ENCODE peak calls at places on chromosomes 3 and 15, in five cellular contexts. One of them, this sample, is unnamed.

GRCh38 chr3:136249091-136249490 is 1.0 kb upstream of the PCCB start:
- DNase-seq in GM12864: no peak
- DNase-seq in CD4-positive, alpha-beta T cell: no peak
- DNase-seq in RWPE2: no peak
- DNase-seq in uterus: no peak
- DNase-seq in this sample: no peak

GRCh38 chr15:31485911-31486461 is 159.4 kb downstream of the KLF13 start:
- DNase-seq in GM12864: no peak
- DNase-seq in CD4-positive, alpha-beta T cell: no peak
- DNase-seq in RWPE2: peak
- DNase-seq in uterus: no peak
- DNase-seq in this sample: no peak

GRCh38 chr3:9280477-9281219 is 31.2 kb upstream of the SRGAP3 start:
- DNase-seq in GM12864: no peak
- DNase-seq in CD4-positive, alpha-beta T cell: no peak
- DNase-seq in RWPE2: no peak
- DNase-seq in uterus: no peak
- DNase-seq in this sample: no peak

GRCh38 chr15:82647835-82648256 is 683 bp upstream of the CPEB1 start:
- DNase-seq in GM12864: no peak
- DNase-seq in CD4-positive, alpha-beta T cell: peak
- DNase-seq in RWPE2: no peak
- DNase-seq in uterus: peak
- DNase-seq in this sample: no peak

GRCh38 chr3:189392969-189393368 is 221.2 kb downstream of the TPRG1 start:
- DNase-seq in GM12864: no peak
- DNase-seq in CD4-positive, alpha-beta T cell: no peak
- DNase-seq in RWPE2: peak
- DNase-seq in uterus: no peak
- DNase-seq in this sample: no peak

GRCh38 chr3:71397046-71397445 is 186.5 kb downstream of the FOXP1 start:
- DNase-seq in GM12864: no peak
- DNase-seq in CD4-positive, alpha-beta T cell: no peak
- DNase-seq in RWPE2: no peak
- DNase-seq in uterus: no peak
- DNase-seq in this sample: no peak

GRCh38 chr3:20136231-20136630 is 49.8 kb downstream of the SGO1 start:
- DNase-seq in GM12864: no peak
- DNase-seq in CD4-positive, alpha-beta T cell: no peak
- DNase-seq in RWPE2: no peak
- DNase-seq in uterus: no peak
- DNase-seq in this sample: no peak

GRCh38 chr15:39746176-39746575 is 36.5 kb downstream of the FSIP1 start:
- DNase-seq in GM12864: no peak
- DNase-seq in CD4-positive, alpha-beta T cell: no peak
- DNase-seq in RWPE2: no peak
- DNase-seq in uterus: no peak
- DNase-seq in this sample: no peak

GRCh38 chr3:76203578-76203977 is 418.2 kb upstream of the ZNF717 start:
- DNase-seq in GM12864: no peak
- DNase-seq in CD4-positive, alpha-beta T cell: no peak
- DNase-seq in RWPE2: no peak
- DNase-seq in uterus: no peak
- DNase-seq in this sample: no peak

GRCh38 chr3:46978381-46978780 is 1.1 kb upstream of the NBEAL2 start:
- DNase-seq in GM12864: no peak
- DNase-seq in CD4-positive, alpha-beta T cell: no peak
- DNase-seq in RWPE2: no peak
- DNase-seq in uterus: no peak
- DNase-seq in this sample: no peak

GRCh38 chr3:107421170-107421792 is 44.0 kb downstream of the CCDC54 start:
- DNase-seq in GM12864: peak
- DNase-seq in CD4-positive, alpha-beta T cell: no peak
- DNase-seq in RWPE2: no peak
- DNase-seq in uterus: no peak
- DNase-seq in this sample: no peak

GRCh38 chr15:34889486-34889885 is 80.1 kb downstream of the AQR start:
- DNase-seq in GM12864: no peak
- DNase-seq in CD4-positive, alpha-beta T cell: no peak
- DNase-seq in RWPE2: no peak
- DNase-seq in uterus: no peak
- DNase-seq in this sample: no peak

GRCh38 chr15:62958528-62958927 is 84.0 kb upstream of the TPM1 start:
- DNase-seq in GM12864: no peak
- DNase-seq in CD4-positive, alpha-beta T cell: no peak
- DNase-seq in RWPE2: no peak
- DNase-seq in uterus: no peak
- DNase-seq in this sample: no peak

GRCh38 chr3:53970656-53971055 is 79.0 kb upstream of the SELENOK start:
- DNase-seq in GM12864: no peak
- DNase-seq in CD4-positive, alpha-beta T cell: no peak
- DNase-seq in RWPE2: no peak
- DNase-seq in uterus: no peak
- DNase-seq in this sample: no peak

GRCh38 chr3:180871901-180872300 is 40.6 kb upstream of the FXR1 start:
- DNase-seq in GM12864: no peak
- DNase-seq in CD4-positive, alpha-beta T cell: no peak
- DNase-seq in RWPE2: no peak
- DNase-seq in uterus: no peak
- DNase-seq in this sample: peak

GRCh38 chr3:122392868-122393844 is 9.2 kb downstream of the FAM162A start:
- DNase-seq in GM12864: no peak
- DNase-seq in CD4-positive, alpha-beta T cell: no peak
- DNase-seq in RWPE2: no peak
- DNase-seq in uterus: no peak
- DNase-seq in this sample: no peak

GRCh38 chr3:188220097-188220788 is 66.3 kb downstream of the LPP start:
- DNase-seq in GM12864: no peak
- DNase-seq in CD4-positive, alpha-beta T cell: no peak
- DNase-seq in RWPE2: no peak
- DNase-seq in uterus: no peak
- DNase-seq in this sample: no peak

GRCh38 chr3:128226794-128227399 is 73.6 kb downstream of the EEFSEC start:
- DNase-seq in GM12864: no peak
- DNase-seq in CD4-positive, alpha-beta T cell: peak
- DNase-seq in RWPE2: no peak
- DNase-seq in uterus: no peak
- DNase-seq in this sample: no peak
- TF ChIP-seq CTCF in GM12864: peak
- TF ChIP-seq CTCF in CD4-positive, alpha-beta T cell: peak
- TF ChIP-seq CTCF in RWPE2: peak
- TF ChIP-seq CTCF in uterus: peak
- TF ChIP-seq CTCF in this sample: peak

GRCh38 chr15:96893159-96893906 is 562.8 kb downstream of the NR2F2 start:
- DNase-seq in GM12864: no peak
- DNase-seq in CD4-positive, alpha-beta T cell: no peak
- DNase-seq in RWPE2: no peak
- DNase-seq in uterus: no peak
- DNase-seq in this sample: no peak
- TF ChIP-seq CTCF in GM12864: no peak
- TF ChIP-seq CTCF in CD4-positive, alpha-beta T cell: no peak
- TF ChIP-seq CTCF in RWPE2: peak
- TF ChIP-seq CTCF in uterus: peak
- TF ChIP-seq CTCF in this sample: no peak

GRCh38 chr15:79168922-79169322 is 78.3 kb upstream of the RASGRF1 start:
- DNase-seq in GM12864: no peak
- DNase-seq in CD4-positive, alpha-beta T cell: no peak
- DNase-seq in RWPE2: peak
- DNase-seq in uterus: no peak
- DNase-seq in this sample: no peak

GRCh38 chr15:79164043-79164442 is 73.5 kb upstream of the RASGRF1 start:
- DNase-seq in GM12864: no peak
- DNase-seq in CD4-positive, alpha-beta T cell: no peak
- DNase-seq in RWPE2: peak
- DNase-seq in uterus: no peak
- DNase-seq in this sample: no peak

GRCh38 chr15:79164465-79164864 is 73.9 kb upstream of the RASGRF1 start:
- DNase-seq in GM12864: no peak
- DNase-seq in CD4-positive, alpha-beta T cell: no peak
- DNase-seq in RWPE2: no peak
- DNase-seq in uterus: no peak
- DNase-seq in this sample: no peak

GRCh38 chr15:79167776-79168175 is 77.2 kb upstream of the RASGRF1 start:
- DNase-seq in GM12864: no peak
- DNase-seq in CD4-positive, alpha-beta T cell: no peak
- DNase-seq in RWPE2: no peak
- DNase-seq in uterus: no peak
- DNase-seq in this sample: no peak

GRCh38 chr15:79166311-79166955 is 75.9 kb upstream of the RASGRF1 start:
- DNase-seq in GM12864: no peak
- DNase-seq in CD4-positive, alpha-beta T cell: no peak
- DNase-seq in RWPE2: peak
- DNase-seq in uterus: no peak
- DNase-seq in this sample: no peak
- TF ChIP-seq CTCF in GM12864: no peak
- TF ChIP-seq CTCF in CD4-positive, alpha-beta T cell: no peak
- TF ChIP-seq CTCF in RWPE2: no peak
- TF ChIP-seq CTCF in uterus: no peak
- TF ChIP-seq CTCF in this sample: no peak

DNA sequence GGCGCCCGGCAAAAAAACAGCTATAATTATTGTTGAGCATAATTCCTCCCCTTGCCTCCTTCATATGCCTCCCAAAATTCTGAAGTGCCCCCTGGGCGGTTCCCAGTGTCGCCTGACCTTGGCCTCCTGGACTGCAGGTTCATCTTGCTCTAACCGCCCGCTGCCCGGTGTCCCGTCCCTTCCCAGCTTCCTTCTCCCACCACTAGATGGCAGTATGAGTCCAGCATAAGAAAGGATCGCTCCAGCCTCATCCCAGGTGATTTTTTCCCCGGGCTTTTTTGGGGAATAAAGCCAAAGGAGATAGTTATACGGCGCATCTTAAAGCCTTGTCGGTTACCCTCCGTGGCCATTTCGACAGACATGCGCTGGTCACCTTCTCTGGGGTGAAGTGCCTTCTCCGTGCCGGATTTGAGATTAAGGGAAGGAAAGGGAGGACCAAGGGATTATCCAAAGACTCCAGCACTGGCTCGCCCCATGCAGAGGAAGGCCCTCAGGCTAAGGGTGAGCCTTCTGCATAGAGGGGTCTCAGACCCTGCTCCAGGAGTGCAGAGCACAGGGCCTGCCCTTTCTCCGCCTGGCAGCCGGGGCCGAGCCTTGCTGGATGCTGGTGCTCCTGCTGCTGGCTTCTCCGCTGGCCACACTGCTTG is 45.8 kb upstream of the TRA2B start:
- DNase-seq in GM12864: no peak
- DNase-seq in CD4-positive, alpha-beta T cell: peak
- DNase-seq in RWPE2: no peak
- DNase-seq in uterus: peak
- DNase-seq in this sample: peak
- TF ChIP-seq CTCF in GM12864: peak
- TF ChIP-seq CTCF in CD4-positive, alpha-beta T cell: peak
- TF ChIP-seq CTCF in RWPE2: peak
- TF ChIP-seq CTCF in uterus: peak
- TF ChIP-seq CTCF in this sample: peak

DNA sequence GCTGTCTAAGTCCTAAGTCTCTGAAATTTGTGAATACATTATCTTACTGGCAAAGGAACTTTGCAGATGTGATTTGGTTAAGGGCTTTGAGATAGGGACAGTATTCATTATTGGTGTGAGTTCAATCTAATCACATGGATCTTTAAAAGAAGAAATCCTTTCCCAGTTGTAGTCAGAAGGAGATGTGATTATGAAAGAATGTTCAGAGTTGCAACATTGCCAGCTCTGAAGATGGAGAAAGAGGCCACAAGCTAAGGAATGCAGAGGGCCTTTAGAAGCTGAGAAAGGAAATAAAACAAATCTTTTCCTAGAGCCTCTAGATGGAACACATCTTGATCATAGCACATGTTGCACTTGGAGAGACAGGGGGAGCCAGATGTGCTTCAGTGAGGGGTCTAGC is 27.7 kb upstream of the SIAH2 start:
- DNase-seq in GM12864: no peak
- DNase-seq in CD4-positive, alpha-beta T cell: no peak
- DNase-seq in RWPE2: no peak
- DNase-seq in uterus: no peak
- DNase-seq in this sample: no peak
- TF ChIP-seq CTCF in GM12864: no peak
- TF ChIP-seq CTCF in CD4-positive, alpha-beta T cell: no peak
- TF ChIP-seq CTCF in RWPE2: no peak
- TF ChIP-seq CTCF in uterus: no peak
- TF ChIP-seq CTCF in this sample: no peak

DNA sequence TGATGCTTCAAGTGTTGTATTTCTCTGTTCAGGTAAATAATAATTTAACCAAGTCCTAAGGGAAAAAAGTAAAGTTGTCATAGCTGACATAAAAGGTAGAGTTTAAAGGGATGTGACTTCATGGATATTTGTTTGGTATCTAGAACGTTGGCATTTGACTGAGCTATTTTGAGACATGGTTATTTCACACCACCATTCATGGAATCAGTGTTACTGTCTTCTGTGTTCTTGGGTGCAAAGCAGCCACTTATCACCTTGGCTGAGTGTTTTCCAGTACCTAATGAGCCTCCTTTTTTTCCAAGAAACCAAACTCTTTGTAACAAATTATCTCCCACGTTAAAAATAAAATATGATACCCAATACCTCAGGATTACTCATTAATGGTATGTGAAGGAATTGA is 155.8 kb downstream of the GHSR start:
- DNase-seq in GM12864: no peak
- DNase-seq in CD4-positive, alpha-beta T cell: no peak
- DNase-seq in RWPE2: no peak
- DNase-seq in uterus: no peak
- DNase-seq in this sample: no peak
- TF ChIP-seq CTCF in GM12864: no peak
- TF ChIP-seq CTCF in CD4-positive, alpha-beta T cell: no peak
- TF ChIP-seq CTCF in RWPE2: no peak
- TF ChIP-seq CTCF in uterus: no peak
- TF ChIP-seq CTCF in this sample: no peak

GRCh38 chr3:134576831-134577230 is 74.0 kb downstream of the KY start:
- DNase-seq in GM12864: no peak
- DNase-seq in CD4-positive, alpha-beta T cell: no peak
- DNase-seq in RWPE2: no peak
- DNase-seq in uterus: no peak
- DNase-seq in this sample: no peak
- TF ChIP-seq CTCF in GM12864: no peak
- TF ChIP-seq CTCF in CD4-positive, alpha-beta T cell: no peak
- TF ChIP-seq CTCF in RWPE2: no peak
- TF ChIP-seq CTCF in uterus: no peak
- TF ChIP-seq CTCF in this sample: no peak

DNA sequence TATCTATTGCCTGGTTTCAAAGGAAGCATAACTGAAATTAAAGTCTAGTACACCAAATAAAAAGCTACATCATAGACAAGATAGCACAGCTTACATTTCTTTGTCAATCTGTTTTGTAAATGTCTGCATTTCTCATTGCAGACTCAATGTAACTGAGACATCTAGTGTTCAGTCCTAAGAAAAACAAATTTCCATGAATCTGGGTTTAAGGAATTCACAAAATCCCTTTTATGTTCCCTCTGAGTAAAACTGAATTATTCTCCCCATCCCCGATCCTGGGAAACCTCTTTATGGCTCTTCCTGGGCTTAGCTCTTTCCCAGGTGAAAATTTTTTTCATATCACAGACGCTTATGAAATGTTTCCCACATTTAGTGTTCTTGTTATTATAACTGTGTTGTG is 21.6 kb upstream of the RASA2 start:
- DNase-seq in GM12864: no peak
- DNase-seq in CD4-positive, alpha-beta T cell: no peak
- DNase-seq in RWPE2: no peak
- DNase-seq in uterus: no peak
- DNase-seq in this sample: no peak
- TF ChIP-seq CTCF in GM12864: no peak
- TF ChIP-seq CTCF in CD4-positive, alpha-beta T cell: no peak
- TF ChIP-seq CTCF in RWPE2: peak
- TF ChIP-seq CTCF in uterus: peak
- TF ChIP-seq CTCF in this sample: no peak

This sample was measured in thoracic aorta.